ENCODE peak calls at places on chromosomes 11 and 22, in four cellular contexts. X is activated CD4-positive, alpha-beta T cell treated with anti-CD3 and anti-CD28 coated beads, Interleukin-2, amount 10 ng/mL, durations not matched to agents 7 days and 5 days; L is HAP-1; B is ELR. R is an unnamed sample.

GRCh38 chr22:42184852-42185251 is 54.2 kb upstream of the CYP2D6 start:
- DNase-seq in X (no peak), L (no peak), B (peak), R (no peak)

GRCh38 chr11:37504066-37504611 is 906.1 kb upstream of the RAG2 start:
- DNase-seq in X (no peak), L (peak), B (peak), R (peak)

GRCh38 chr22:37782340-37783168 is 25.2 kb upstream of the GCAT start:
- DNase-seq in X (no peak), L (no peak), B (peak), R (no peak)

GRCh38 chr22:40479126-40479800 is 108.9 kb downstream of the SGSM3 start:
- DNase-seq in X (no peak), L (peak), B (no peak), R (no peak)

GRCh38 chr11:19447150-19447566 is 206.4 kb upstream of the E2F8 start:
- DNase-seq in X (no peak), L (no peak), B (peak), R (no peak)

GRCh38 chr11:59545179-59546020 is 34.1 kb downstream of the OR4D9 start:
- DNase-seq in X (no peak), L (no peak), B (peak), R (peak)

GRCh38 chr22:40797427-40797826 is 21.7 kb downstream of the SLC25A17 start:
- DNase-seq in X (no peak), L (no peak), B (peak), R (peak)

GRCh38 chr11:10505278-10506012 is 35.5 kb downstream of the RNF141 start:
- DNase-seq in X (no peak), L (no peak), B (no peak), R (no peak)

GRCh38 chr11:46389450-46390330 is 1.9 kb downstream of the CHRM4 start:
- DNase-seq in X (peak), L (peak), B (peak), R (peak)

GRCh38 chr11:18392434-18393321 is 1.7 kb upstream of the LDHA start:
- DNase-seq in X (peak), L (no peak), B (no peak), R (no peak)

GRCh38 chr11:30811226-30811625 is 225.1 kb upstream of the MPPED2 start:
- DNase-seq in X (no peak), L (no peak), B (no peak), R (no peak)

GRCh38 chr11:86978756-86979608 is 23.8 kb upstream of the FZD4 start:
- DNase-seq in X (peak), L (peak), B (peak), R (peak)

GRCh38 chr11:127639916-127640315 is 639.3 kb upstream of the KIRREL3 start:
- DNase-seq in X (no peak), L (no peak), B (peak), R (peak)

GRCh38 chr11:30143098-30143705 is 87.6 kb upstream of the FSHB start:
- DNase-seq in X (no peak), L (peak), B (peak), R (peak)

GRCh38 chr22:31278643-31279326 is 13.5 kb downstream of the PIK3IP1 start:
- DNase-seq in X (peak), L (no peak), B (no peak), R (no peak)

GRCh38 chr11:5343474-5344335 is at the start of gene OR51B5:
- DNase-seq in X (no peak), L (no peak), B (peak), R (no peak)

GRCh38 chr11:117160826-117161225 is 16.7 kb downstream of the PAFAH1B2 start:
- DNase-seq in X (no peak), L (no peak), B (no peak), R (no peak)

GRCh38 chr11:126857860-126858808 is 142.4 kb downstream of the KIRREL3 start:
- DNase-seq in X (no peak), L (no peak), B (no peak), R (peak)

GRCh38 chr11:122863704-122864326 is 18.7 kb upstream of the JHY start:
- DNase-seq in X (peak), L (peak), B (peak), R (peak)

GRCh38 chr11:63985812-63986155 is 454 bp upstream of the OTUB1 start:
- DNase-seq in X (peak), L (peak), B (peak), R (no peak)

GRCh38 chr22:21937821-21938070 is 14.9 kb downstream of the PPM1F start:
- DNase-seq in X (no peak), L (no peak), B (no peak), R (no peak)

GRCh38 chr11:3149852-3150188 is 15.3 kb downstream of the OSBPL5 start:
- DNase-seq in X (no peak), L (no peak), B (no peak), R (no peak)

GRCh38 chr11:81870815-81871214 is 862.8 kb downstream of the FAM181B start:
- DNase-seq in X (no peak), L (no peak), B (no peak), R (no peak)

GRCh38 chr11:11567862-11568650 is 53.7 kb downstream of the GALNT18 start:
- DNase-seq in X (no peak), L (no peak), B (no peak), R (no peak)

GRCh38 chr22:17423616-17424015 is 54.4 kb downstream of the CECR2 start:
- DNase-seq in X (no peak), L (no peak), B (no peak), R (no peak)

GRCh38 chr11:12994476-12994875 is 14.6 kb upstream of the RASSF10 start:
- DNase-seq in X (no peak), L (no peak), B (no peak), R (no peak)